ENCODE peak calls at places on chromosomes 7 and 10, in ten cellular contexts. Y is lower lobe of right lung, Q is AG09319, N is endothelial cell, P is foreskin fibroblast, F is transverse colon, E is colonic mucosa, A is neural progenitor cell, U is AG09309, Z is cardiac muscle cell. R is an unnamed sample.

GRCh38 chr10:104766341-104766740 is 125.3 kb downstream of the SORCS3 start:
- DNase-seq in Y (no peak), Q (no peak), N (no peak), P (peak), F (no peak), E (no peak), A (no peak), U (no peak), Z (no peak), R (no peak)

GRCh38 chr7:31633894-31634494 is 53.0 kb upstream of the PPP1R17 start:
- DNase-seq in Y (no peak), Q (no peak), N (peak), P (peak), F (peak), E (peak), A (peak), U (no peak), Z (peak), R (peak)

GRCh38 chr10:10865303-10865702 is 152.4 kb upstream of the CELF2 start:
- DNase-seq in Y (no peak), Q (no peak), N (no peak), P (peak), F (no peak), E (no peak), A (no peak), U (peak), Z (no peak), R (no peak)

GRCh38 chr7:5422324-5423271 is 1.0 kb downstream of the TNRC18 start:
- DNase-seq in Y (peak), Q (no peak), N (peak), P (peak), F (no peak), E (no peak), A (peak), U (no peak), Z (peak), R (peak)

GRCh38 chr7:35571596-35572240 is 123.2 kb downstream of the HERPUD2 start:
- DNase-seq in Y (no peak), Q (no peak), N (no peak), P (no peak), F (no peak), E (no peak), A (no peak), U (no peak), Z (no peak), R (no peak)

GRCh38 chr7:142375710-142376313 is 118.0 kb upstream of the PRSS58 start:
- DNase-seq in Y (no peak), Q (no peak), N (peak), P (no peak), F (no peak), E (no peak), A (peak), U (no peak), Z (peak), R (no peak)

GRCh38 chr10:90602815-90603600 is 254.8 kb downstream of the HTR7 start:
- DNase-seq in Y (no peak), Q (no peak), N (no peak), P (peak), F (no peak), E (no peak), A (no peak), U (no peak), Z (no peak), R (no peak)

GRCh38 chr10:78634389-78634815 is 434.4 kb upstream of the ZMIZ1 start:
- DNase-seq in Y (no peak), Q (no peak), N (no peak), P (no peak), F (no peak), E (no peak), A (peak), U (no peak), Z (no peak), R (no peak)

GRCh38 chr7:166370-167060 is 25.9 kb upstream of the FAM20C start:
- DNase-seq in Y (peak), Q (no peak), N (no peak), P (peak), F (no peak), E (peak), A (no peak), U (no peak), Z (no peak), R (no peak)

GRCh38 chr10:102524746-102525145 is 21.0 kb downstream of the SUFU start:
- DNase-seq in Y (no peak), Q (no peak), N (no peak), P (no peak), F (no peak), E (no peak), A (no peak), U (no peak), Z (no peak), R (no peak)

GRCh38 chr10:72274730-72275350 is 1.1 kb downstream of the DDIT4 start:
- DNase-seq in Y (peak), Q (no peak), N (peak), P (peak), F (peak), E (peak), A (peak), U (no peak), Z (peak), R (peak)

GRCh38 chr10:32111585-32111984 is 55.4 kb upstream of the KIF5B start:
- DNase-seq in Y (no peak), Q (no peak), N (no peak), P (peak), F (no peak), E (no peak), A (no peak), U (no peak), Z (no peak), R (no peak)

GRCh38 chr7:17297243-17297642 is 1.2 kb upstream of the AHR start:
- DNase-seq in Y (no peak), Q (no peak), N (no peak), P (no peak), F (no peak), E (no peak), A (no peak), U (no peak), Z (no peak), R (no peak)

DNA sequence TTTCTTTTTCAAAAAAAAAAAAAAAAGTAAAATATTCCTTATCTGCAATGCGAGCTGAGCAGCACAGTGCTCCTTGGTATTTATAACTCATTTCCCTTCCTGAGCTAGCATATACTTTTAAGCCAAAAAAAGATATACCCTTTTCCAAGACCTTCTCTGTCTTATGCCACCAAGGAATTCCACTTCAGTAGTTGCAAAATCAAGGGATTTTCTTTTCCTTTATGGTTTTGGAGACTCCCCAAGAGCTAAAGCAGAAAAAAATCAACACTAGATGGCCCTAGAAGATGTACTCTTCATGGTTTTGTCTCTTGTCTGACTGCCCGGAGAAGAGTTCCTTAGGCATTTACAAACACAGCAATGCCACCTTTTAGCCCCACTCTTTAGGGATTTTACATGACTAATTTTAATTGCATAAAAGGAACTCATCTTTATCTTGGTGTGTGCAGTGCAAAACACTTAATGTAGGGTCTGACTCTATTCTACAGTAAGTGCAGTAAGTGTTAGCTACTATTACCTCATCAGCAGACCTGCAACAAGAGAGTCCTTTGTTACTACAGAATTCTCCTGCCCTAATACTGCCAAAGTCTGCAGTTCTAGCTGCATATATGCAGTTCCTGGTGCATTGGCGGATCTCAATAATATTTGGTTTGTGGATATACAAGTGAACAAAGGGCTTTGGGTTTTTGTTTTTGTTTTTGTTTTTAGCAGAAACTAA is 443.3 kb downstream of the GFRA1 start:
- DNase-seq in Y (no peak), Q (no peak), N (no peak), P (peak), F (no peak), E (no peak), A (peak), U (peak), Z (peak), R (no peak)
- TF ChIP-seq CTCF in Y (no peak), Q (peak), N (no peak), P (peak), F (no peak), E (no peak), A (peak), U (peak), Z (peak), R (no peak)

GRCh38 chr7:12490105-12490688 is 80.3 kb upstream of the SCIN start:
- DNase-seq in Y (no peak), Q (no peak), N (no peak), P (peak), F (no peak), E (no peak), A (peak), U (no peak), Z (peak), R (no peak)
- TF ChIP-seq CTCF in Y (peak), Q (peak), N (peak), P (peak), F (peak), E (no peak), A (peak), U (peak), Z (peak), R (peak)

GRCh38 chr10:99854860-99855259 is 72.4 kb downstream of the ABCC2 start:
- DNase-seq in Y (no peak), Q (peak), N (peak), P (peak), F (no peak), E (no peak), A (peak), U (peak), Z (peak), R (no peak)

GRCh38 chr10:99855479-99856071 is 73.1 kb downstream of the ABCC2 start:
- DNase-seq in Y (no peak), Q (no peak), N (no peak), P (no peak), F (no peak), E (no peak), A (no peak), U (no peak), Z (no peak), R (no peak)

GRCh38 chr10:99860466-99860865 is 78.0 kb downstream of the ABCC2 start:
- DNase-seq in Y (no peak), Q (no peak), N (no peak), P (no peak), F (no peak), E (no peak), A (no peak), U (no peak), Z (no peak), R (no peak)

GRCh38 chr10:99858849-99859248 is 76.4 kb downstream of the ABCC2 start:
- DNase-seq in Y (no peak), Q (no peak), N (no peak), P (no peak), F (no peak), E (no peak), A (no peak), U (no peak), Z (no peak), R (no peak)

GRCh38 chr10:99859585-99859984 is 77.1 kb downstream of the ABCC2 start:
- DNase-seq in Y (no peak), Q (no peak), N (peak), P (peak), F (no peak), E (no peak), A (peak), U (no peak), Z (peak), R (no peak)
- TF ChIP-seq CTCF in Y (peak), Q (peak), N (no peak), P (peak), F (no peak), E (no peak), A (peak), U (peak), Z (peak), R (peak)

GRCh38 chr7:101901661-101902491 is 84.5 kb downstream of the CUX1 start:
- DNase-seq in Y (no peak), Q (no peak), N (no peak), P (peak), F (no peak), E (no peak), A (no peak), U (no peak), Z (no peak), R (no peak)

GRCh38 chr7:101898019-101898575 is 80.7 kb downstream of the CUX1 start:
- DNase-seq in Y (peak), Q (no peak), N (no peak), P (peak), F (no peak), E (no peak), A (no peak), U (no peak), Z (no peak), R (no peak)

GRCh38 chr7:101899616-101900015 is 82.2 kb downstream of the CUX1 start:
- DNase-seq in Y (peak), Q (no peak), N (no peak), P (no peak), F (no peak), E (no peak), A (no peak), U (no peak), Z (no peak), R (no peak)

GRCh38 chr7:101902680-101903504 is 85.5 kb downstream of the CUX1 start:
- DNase-seq in Y (no peak), Q (no peak), N (no peak), P (no peak), F (no peak), E (no peak), A (no peak), U (no peak), Z (no peak), R (no peak)

DNA sequence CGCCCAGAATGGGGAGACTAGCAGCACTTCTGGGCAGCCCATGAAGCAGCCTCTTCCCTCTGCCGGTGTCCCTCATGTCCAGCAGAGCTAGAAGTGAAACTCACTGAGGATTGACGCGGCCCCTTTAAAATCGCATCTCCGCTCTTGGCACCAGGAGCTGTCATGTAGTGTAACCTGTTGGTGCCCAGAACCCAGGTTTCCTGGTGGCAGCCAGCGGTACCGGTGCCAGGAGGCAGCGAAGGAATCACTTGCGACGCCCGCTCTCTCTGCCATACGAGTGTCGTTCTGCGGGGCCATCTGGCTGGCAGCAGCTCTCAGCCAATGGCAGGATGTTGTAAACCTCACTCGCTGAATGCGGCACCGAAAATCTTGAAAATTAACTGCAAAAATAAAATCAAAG is 82.7 kb downstream of the CUX1 start:
- DNase-seq in Y (peak), Q (no peak), N (no peak), P (peak), F (no peak), E (no peak), A (no peak), U (no peak), Z (no peak), R (no peak)
- TF ChIP-seq CTCF in Y (no peak), Q (peak), N (no peak), P (no peak), F (peak), E (no peak), A (no peak), U (no peak), Z (no peak), R (no peak)

GRCh38 chr7:123994449-123994848 is 38.4 kb downstream of the TMEM229A start:
- DNase-seq in Y (no peak), Q (no peak), N (no peak), P (no peak), F (no peak), E (no peak), A (peak), U (no peak), Z (no peak), R (no peak)

GRCh38 chr7:123998921-123999320 is 33.9 kb downstream of the TMEM229A start:
- DNase-seq in Y (no peak), Q (no peak), N (no peak), P (no peak), F (no peak), E (no peak), A (no peak), U (no peak), Z (no peak), R (no peak)

GRCh38 chr7:123995617-123996326 is 37.1 kb downstream of the TMEM229A start:
- DNase-seq in Y (no peak), Q (no peak), N (no peak), P (no peak), F (no peak), E (no peak), A (no peak), U (no peak), Z (no peak), R (no peak)

GRCh38 chr7:123992913-123993518 is 39.9 kb downstream of the TMEM229A start:
- DNase-seq in Y (no peak), Q (no peak), N (no peak), P (no peak), F (no peak), E (no peak), A (no peak), U (no peak), Z (no peak), R (no peak)

GRCh38 chr7:123996327-123996625 is 36.6 kb downstream of the TMEM229A start:
- DNase-seq in Y (no peak), Q (no peak), N (no peak), P (no peak), F (no peak), E (no peak), A (no peak), U (no peak), Z (no peak), R (no peak)
- TF ChIP-seq CTCF in Y (no peak), Q (no peak), N (no peak), P (no peak), F (no peak), E (no peak), A (no peak), U (no peak), Z (no peak), R (no peak)

GRCh38 chr7:130814753-130815152 is 80.7 kb upstream of the KLF14 start:
- DNase-seq in Y (no peak), Q (peak), N (no peak), P (peak), F (no peak), E (no peak), A (peak), U (peak), Z (no peak), R (no peak)
- TF ChIP-seq CTCF in Y (peak), Q (peak), N (peak), P (peak), F (peak), E (no peak), A (peak), U (peak), Z (peak), R (peak)

GRCh38 chr10:123380491-123381085 is 226.4 kb downstream of the BUB3 start:
- DNase-seq in Y (no peak), Q (no peak), N (no peak), P (no peak), F (no peak), E (no peak), A (peak), U (no peak), Z (no peak), R (no peak)
- TF ChIP-seq CTCF in Y (peak), Q (peak), N (no peak), P (no peak), F (peak), E (no peak), A (peak), U (peak), Z (peak), R (peak)

GRCh38 chr10:70321897-70322890 is 38.4 kb upstream of the NPFFR1 start:
- DNase-seq in Y (no peak), Q (no peak), N (no peak), P (no peak), F (no peak), E (no peak), A (no peak), U (no peak), Z (no peak), R (no peak)

GRCh38 chr10:70323143-70323696 is 39.4 kb upstream of the NPFFR1 start:
- DNase-seq in Y (no peak), Q (no peak), N (no peak), P (no peak), F (peak), E (no peak), A (no peak), U (no peak), Z (no peak), R (no peak)

GRCh38 chr10:70324951-70325781 is 41.4 kb upstream of the NPFFR1 start:
- DNase-seq in Y (no peak), Q (no peak), N (no peak), P (peak), F (no peak), E (no peak), A (no peak), U (no peak), Z (no peak), R (no peak)

GRCh38 chr10:70323697-70324340 is 40.0 kb upstream of the NPFFR1 start:
- DNase-seq in Y (no peak), Q (no peak), N (no peak), P (no peak), F (no peak), E (no peak), A (peak), U (no peak), Z (no peak), R (no peak)

GRCh38 chr10:70324341-70324861 is 40.6 kb upstream of the NPFFR1 start:
- DNase-seq in Y (no peak), Q (no peak), N (no peak), P (no peak), F (no peak), E (no peak), A (peak), U (no peak), Z (peak), R (no peak)
- TF ChIP-seq CTCF in Y (no peak), Q (no peak), N (no peak), P (no peak), F (no peak), E (no peak), A (no peak), U (no peak), Z (no peak), R (no peak)

GRCh38 chr10:120805014-120805805 is 46.0 kb upstream of the WDR11 start:
- DNase-seq in Y (no peak), Q (no peak), N (no peak), P (no peak), F (no peak), E (no peak), A (no peak), U (no peak), Z (no peak), R (no peak)
- TF ChIP-seq CTCF in Y (no peak), Q (no peak), N (no peak), P (no peak), F (no peak), E (no peak), A (peak), U (no peak), Z (no peak), R (no peak)

R was measured in neural crest cell.